ENCODE peak calls at places on chromosomes 1 and 21, in six cellular contexts. One of them, this sample, is unnamed.

GRCh38 chr1:176954242-176954641 is 210.3 kb downstream of the ASTN1 start:
- DNase-seq in K562: peak; percentile 19
- DNase-seq in HepG2: no peak
- DNase-seq in A549: no peak
- DNase-seq in endothelial cell of umbilical vein: no peak
- DNase-seq in GM12878: no peak
- DNase-seq in this sample: peak; percentile 2

GRCh38 chr1:13941315-13941714 is 241.3 kb downstream of the PRDM2 start:
- DNase-seq in K562: no peak
- DNase-seq in HepG2: no peak
- DNase-seq in A549: no peak
- DNase-seq in endothelial cell of umbilical vein: no peak
- DNase-seq in GM12878: no peak
- DNase-seq in this sample: no peak

GRCh38 chr1:225819346-225820192 is 9.6 kb downstream of the EPHX1 start:
- DNase-seq in K562: no peak
- DNase-seq in HepG2: no peak
- DNase-seq in A549: no peak
- DNase-seq in endothelial cell of umbilical vein: no peak
- DNase-seq in GM12878: no peak
- DNase-seq in this sample: no peak

GRCh38 chr1:64263856-64264255 is 60.4 kb downstream of the UBE2U start:
- DNase-seq in K562: no peak
- DNase-seq in HepG2: no peak
- DNase-seq in A549: no peak
- DNase-seq in endothelial cell of umbilical vein: no peak
- DNase-seq in GM12878: no peak
- DNase-seq in this sample: no peak

GRCh38 chr1:208234721-208235120 is 9.5 kb downstream of the PLXNA2 start:
- DNase-seq in K562: no peak
- DNase-seq in HepG2: peak; percentile 72
- DNase-seq in A549: no peak
- DNase-seq in endothelial cell of umbilical vein: no peak
- DNase-seq in GM12878: no peak
- DNase-seq in this sample: no peak

GRCh38 chr1:40530735-40531380 is 579 bp upstream of the ZNF684 start:
- DNase-seq in K562: no peak
- DNase-seq in HepG2: no peak
- DNase-seq in A549: peak; percentile 22
- DNase-seq in endothelial cell of umbilical vein: no peak
- DNase-seq in GM12878: no peak
- DNase-seq in this sample: peak; percentile 41

GRCh38 chr21:25568230-25568629 is 39.1 kb downstream of the MRPL39 start:
- DNase-seq in K562: no peak
- DNase-seq in HepG2: no peak
- DNase-seq in A549: no peak
- DNase-seq in endothelial cell of umbilical vein: peak; percentile 86
- DNase-seq in GM12878: no peak
- DNase-seq in this sample: peak; percentile 2

GRCh38 chr1:25718738-25719137 is 81.3 kb upstream of the SELENON start:
- DNase-seq in K562: no peak
- DNase-seq in HepG2: no peak
- DNase-seq in A549: no peak
- DNase-seq in endothelial cell of umbilical vein: no peak
- DNase-seq in GM12878: no peak
- DNase-seq in this sample: no peak

GRCh38 chr1:167808690-167809089 is 86.9 kb downstream of the MPZL1 start:
- DNase-seq in K562: no peak
- DNase-seq in HepG2: no peak
- DNase-seq in A549: no peak
- DNase-seq in endothelial cell of umbilical vein: no peak
- DNase-seq in GM12878: no peak
- DNase-seq in this sample: no peak

GRCh38 chr1:109214695-109215623 is 1.2 kb downstream of the SARS1 start:
- DNase-seq in K562: peak; percentile 47
- DNase-seq in HepG2: peak; percentile 73
- DNase-seq in A549: peak; percentile 48
- DNase-seq in endothelial cell of umbilical vein: peak; percentile 74
- DNase-seq in GM12878: peak; percentile 25
- DNase-seq in this sample: peak; percentile 67

GRCh38 chr1:227895828-227896685 is 51.7 kb downstream of the WNT9A start:
- DNase-seq in K562: no peak
- DNase-seq in HepG2: peak; percentile 71
- DNase-seq in A549: no peak
- DNase-seq in endothelial cell of umbilical vein: no peak
- DNase-seq in GM12878: no peak
- DNase-seq in this sample: no peak

GRCh38 chr1:241635556-241636179 is 4.5 kb downstream of the CHML start:
- DNase-seq in K562: no peak
- DNase-seq in HepG2: no peak
- DNase-seq in A549: no peak
- DNase-seq in endothelial cell of umbilical vein: no peak
- DNase-seq in GM12878: no peak
- DNase-seq in this sample: no peak

GRCh38 chr1:116503535-116504307 is 67.1 kb downstream of the CD58 start:
- DNase-seq in K562: peak; percentile 92
- DNase-seq in HepG2: no peak
- DNase-seq in A549: no peak
- DNase-seq in endothelial cell of umbilical vein: no peak
- DNase-seq in GM12878: no peak
- DNase-seq in this sample: peak; percentile 74

GRCh38 chr1:231039161-231040018 is 664 bp downstream of the FAM89A start:
- DNase-seq in K562: peak; percentile 65
- DNase-seq in HepG2: no peak
- DNase-seq in A549: peak; percentile 46
- DNase-seq in endothelial cell of umbilical vein: no peak
- DNase-seq in GM12878: no peak
- DNase-seq in this sample: peak; percentile 73

GRCh38 chr21:25607812-25608737 is 794 bp upstream of the MRPL39 start:
- DNase-seq in K562: peak; percentile 79
- DNase-seq in HepG2: peak; percentile 69
- DNase-seq in A549: peak; percentile 28
- DNase-seq in endothelial cell of umbilical vein: peak; percentile 85
- DNase-seq in GM12878: peak; percentile 67
- DNase-seq in this sample: peak; percentile 83

GRCh38 chr1:5109652-5110051 is 455.2 kb downstream of the AJAP1 start:
- DNase-seq in K562: no peak
- DNase-seq in HepG2: no peak
- DNase-seq in A549: no peak
- DNase-seq in endothelial cell of umbilical vein: no peak
- DNase-seq in GM12878: no peak
- DNase-seq in this sample: no peak

GRCh38 chr21:42677339-42678117 is 24.1 kb downstream of the PDE9A start:
- DNase-seq in K562: no peak
- DNase-seq in HepG2: no peak
- DNase-seq in A549: no peak
- DNase-seq in endothelial cell of umbilical vein: peak; percentile 65
- DNase-seq in GM12878: no peak
- DNase-seq in this sample: peak; percentile 93

GRCh38 chr1:81144240-81144639 is 656.5 kb upstream of the ADGRL2 start:
- DNase-seq in K562: no peak
- DNase-seq in HepG2: no peak
- DNase-seq in A549: no peak
- DNase-seq in endothelial cell of umbilical vein: no peak
- DNase-seq in GM12878: no peak
- DNase-seq in this sample: no peak

GRCh38 chr1:234280500-234280899 is 92.8 kb upstream of the COA6 start:
- DNase-seq in K562: no peak
- DNase-seq in HepG2: no peak
- DNase-seq in A549: no peak
- DNase-seq in endothelial cell of umbilical vein: no peak
- DNase-seq in GM12878: no peak
- DNase-seq in this sample: no peak

GRCh38 chr1:93612510-93612909 is 69.1 kb downstream of the BCAR3 start:
- DNase-seq in K562: no peak
- DNase-seq in HepG2: no peak
- DNase-seq in A549: no peak
- DNase-seq in endothelial cell of umbilical vein: no peak
- DNase-seq in GM12878: no peak
- DNase-seq in this sample: no peak

GRCh38 chr1:103489881-103490280 is 35.6 kb upstream of the RNPC3 start:
- DNase-seq in K562: no peak
- DNase-seq in HepG2: no peak
- DNase-seq in A549: no peak
- DNase-seq in endothelial cell of umbilical vein: no peak
- DNase-seq in GM12878: no peak
- DNase-seq in this sample: no peak

GRCh38 chr1:156896490-156897033 is 3.0 kb downstream of the PEAR1 start:
- DNase-seq in K562: no peak
- DNase-seq in HepG2: peak; percentile 53
- DNase-seq in A549: peak; percentile 96
- DNase-seq in endothelial cell of umbilical vein: peak; percentile 80
- DNase-seq in GM12878: no peak
- DNase-seq in this sample: no peak
- TF ChIP-seq MYC in K562: no peak
- TF ChIP-seq MYC in HepG2: no peak
- TF ChIP-seq MYC in A549: no peak
- TF ChIP-seq MYC in endothelial cell of umbilical vein: no peak
- TF ChIP-seq MYC in GM12878: no peak
- TF ChIP-seq MYC in this sample: no peak

GRCh38 chr1:52404116-52404974 is at the start of the genes ORC1 and PRPF38A:
- DNase-seq in K562: peak; percentile 94
- DNase-seq in HepG2: peak; percentile 95
- DNase-seq in A549: peak; percentile 85
- DNase-seq in endothelial cell of umbilical vein: peak; percentile 97
- DNase-seq in GM12878: peak; percentile 83
- DNase-seq in this sample: peak; percentile 96
- TF ChIP-seq POLR2A in K562: peak; percentile 98
- TF ChIP-seq POLR2A in HepG2: peak; percentile 86
- TF ChIP-seq POLR2A in A549: peak; percentile 48
- TF ChIP-seq POLR2A in endothelial cell of umbilical vein: peak; percentile 82
- TF ChIP-seq POLR2A in GM12878: peak; percentile 88
- TF ChIP-seq POLR2A in this sample: peak; percentile 75

GRCh38 chr21:34510148-34511142 is 1.6 kb downstream of the KCNE1 start:
- DNase-seq in K562: peak; percentile 50
- DNase-seq in HepG2: peak; percentile 67
- DNase-seq in A549: peak; percentile 13
- DNase-seq in endothelial cell of umbilical vein: peak; percentile 78
- DNase-seq in GM12878: no peak
- DNase-seq in this sample: peak; percentile 82
- TF ChIP-seq MAX in K562: no peak
- TF ChIP-seq MAX in HepG2: peak; percentile 25
- TF ChIP-seq MAX in A549: no peak
- TF ChIP-seq MAX in endothelial cell of umbilical vein: no peak
- TF ChIP-seq MAX in GM12878: no peak
- TF ChIP-seq MAX in this sample: no peak

GRCh38 chr1:110335265-110335664 is 3.9 kb upstream of the RBM15 start:
- DNase-seq in K562: no peak
- DNase-seq in HepG2: peak; percentile 66
- DNase-seq in A549: no peak
- DNase-seq in endothelial cell of umbilical vein: no peak
- DNase-seq in GM12878: no peak
- DNase-seq in this sample: no peak
- TF ChIP-seq MYC in K562: no peak
- TF ChIP-seq MYC in HepG2: no peak
- TF ChIP-seq MYC in A549: no peak
- TF ChIP-seq MYC in endothelial cell of umbilical vein: no peak
- TF ChIP-seq MYC in GM12878: no peak
- TF ChIP-seq MYC in this sample: no peak

GRCh38 chr1:113929750-113930498 is 800 bp downstream of the HIPK1 start:
- DNase-seq in K562: no peak
- DNase-seq in HepG2: no peak
- DNase-seq in A549: peak; percentile 25
- DNase-seq in endothelial cell of umbilical vein: no peak
- DNase-seq in GM12878: no peak
- DNase-seq in this sample: peak; percentile 69
- TF ChIP-seq POLR2A in K562: no peak
- TF ChIP-seq POLR2A in HepG2: no peak
- TF ChIP-seq POLR2A in A549: no peak
- TF ChIP-seq POLR2A in endothelial cell of umbilical vein: no peak
- TF ChIP-seq POLR2A in GM12878: no peak
- TF ChIP-seq POLR2A in this sample: no peak

GRCh38 chr1:43299101-43299500 is 1.7 kb upstream of the TIE1 start:
- DNase-seq in K562: no peak
- DNase-seq in HepG2: no peak
- DNase-seq in A549: no peak
- DNase-seq in endothelial cell of umbilical vein: peak; percentile 12
- DNase-seq in GM12878: no peak
- DNase-seq in this sample: no peak
- TF ChIP-seq MAX in K562: no peak
- TF ChIP-seq MAX in HepG2: no peak
- TF ChIP-seq MAX in A549: no peak
- TF ChIP-seq MAX in endothelial cell of umbilical vein: no peak
- TF ChIP-seq MAX in GM12878: no peak
- TF ChIP-seq MAX in this sample: no peak

GRCh38 chr1:30324251-30325084 is 398.9 kb downstream of the MATN1 start:
- DNase-seq in K562: no peak
- DNase-seq in HepG2: no peak
- DNase-seq in A549: no peak
- DNase-seq in endothelial cell of umbilical vein: no peak
- DNase-seq in GM12878: no peak
- DNase-seq in this sample: no peak

GRCh38 chr1:30327370-30328099 is 395.9 kb downstream of the MATN1 start:
- DNase-seq in K562: no peak
- DNase-seq in HepG2: no peak
- DNase-seq in A549: no peak
- DNase-seq in endothelial cell of umbilical vein: no peak
- DNase-seq in GM12878: no peak
- DNase-seq in this sample: no peak

GRCh38 chr1:30325085-30325935 is 398.1 kb downstream of the MATN1 start:
- DNase-seq in K562: no peak
- DNase-seq in HepG2: no peak
- DNase-seq in A549: no peak
- DNase-seq in endothelial cell of umbilical vein: no peak
- DNase-seq in GM12878: no peak
- DNase-seq in this sample: no peak

GRCh38 chr1:30328100-30328370 is 395.4 kb downstream of the MATN1 start:
- DNase-seq in K562: no peak
- DNase-seq in HepG2: no peak
- DNase-seq in A549: no peak
- DNase-seq in endothelial cell of umbilical vein: no peak
- DNase-seq in GM12878: no peak
- DNase-seq in this sample: no peak

DNA sequence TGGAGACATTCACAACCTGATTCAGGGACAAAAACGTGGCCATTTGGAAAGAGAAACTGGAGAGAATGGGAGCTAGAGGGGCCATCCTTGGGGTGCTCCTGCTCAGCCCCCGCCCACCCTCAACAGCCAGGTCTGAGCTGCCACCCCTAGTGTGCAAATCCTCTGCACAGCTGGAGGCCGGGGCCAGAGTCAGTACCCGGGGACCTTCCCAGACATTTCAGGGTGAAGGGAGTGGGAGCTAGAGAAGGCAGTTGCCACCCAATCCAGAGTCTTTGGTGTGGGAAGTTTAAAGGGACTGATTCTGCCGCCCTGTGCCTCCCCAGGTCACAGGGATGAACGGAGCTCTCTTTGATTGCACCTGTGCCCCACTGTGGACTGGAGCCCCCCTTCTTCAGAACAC is 397.4 kb downstream of the MATN1 start:
- DNase-seq in K562: no peak
- DNase-seq in HepG2: no peak
- DNase-seq in A549: no peak
- DNase-seq in endothelial cell of umbilical vein: no peak
- DNase-seq in GM12878: no peak
- DNase-seq in this sample: no peak
- TF ChIP-seq MYC in K562: no peak
- TF ChIP-seq MYC in HepG2: no peak
- TF ChIP-seq MYC in A549: no peak
- TF ChIP-seq MYC in endothelial cell of umbilical vein: no peak
- TF ChIP-seq MYC in GM12878: no peak
- TF ChIP-seq MYC in this sample: no peak